ENCODE peak calls at places on chromosomes 7 and 10, in four cellular contexts. One of them, this sample, is unnamed. For H3K4me1 and H3K9me3, the result is how much of the 10 kb centered on the place peaks cover.

GRCh38 chr7:90842430-90842788 is 246.3 kb downstream of the CDK14 start:
- DNase-seq in OCI-LY7: peak
- DNase-seq in A549: no peak
- DNase-seq in GM23248: no peak
- DNase-seq in this sample: no peak

GRCh38 chr10:31099664-31100063 is 68.0 kb upstream of the ZNF438 start:
- DNase-seq in GM23248: no peak
- DNase-seq in OCI-LY7: no peak
- DNase-seq in A549: peak
- DNase-seq in this sample: no peak

GRCh38 chr7:33916357-33917081 is 11.2 kb downstream of the BMPER start:
- DNase-seq in A549: no peak
- DNase-seq in OCI-LY7: no peak
- DNase-seq in GM23248: peak
- DNase-seq in this sample: no peak

GRCh38 chr10:110137142-110137545 is 70.3 kb upstream of the MXI1 start:
- DNase-seq in A549: peak
- DNase-seq in OCI-LY7: peak
- DNase-seq in GM23248: peak
- DNase-seq in this sample: peak

GRCh38 chr7:101363196-101363733 is 590 bp downstream of the COL26A1 start:
- DNase-seq in A549: no peak
- DNase-seq in GM23248: no peak
- DNase-seq in OCI-LY7: no peak
- DNase-seq in this sample: no peak

GRCh38 chr10:131114846-131115245 is 196.7 kb downstream of the TCERG1L start:
- DNase-seq in GM23248: no peak
- DNase-seq in A549: no peak
- DNase-seq in OCI-LY7: no peak
- DNase-seq in this sample: no peak

GRCh38 chr10:51528527-51528926 is 170.9 kb downstream of the CSTF2T start:
- DNase-seq in OCI-LY7: no peak
- DNase-seq in A549: no peak
- DNase-seq in GM23248: no peak
- DNase-seq in this sample: no peak

GRCh38 chr7:82230826-82231581 is 212.6 kb downstream of the CACNA2D1 start:
- DNase-seq in A549: no peak
- DNase-seq in GM23248: no peak
- DNase-seq in OCI-LY7: no peak
- DNase-seq in this sample: no peak

GRCh38 chr7:39845011-39845410 is 105.0 kb upstream of the CDK13 start:
- DNase-seq in OCI-LY7: no peak
- DNase-seq in A549: peak
- DNase-seq in GM23248: peak
- DNase-seq in this sample: no peak

GRCh38 chr10:2188371-2188770 is 451.0 kb upstream of the ADARB2 start:
- DNase-seq in OCI-LY7: no peak
- DNase-seq in A549: no peak
- DNase-seq in GM23248: no peak
- DNase-seq in this sample: no peak

DNA sequence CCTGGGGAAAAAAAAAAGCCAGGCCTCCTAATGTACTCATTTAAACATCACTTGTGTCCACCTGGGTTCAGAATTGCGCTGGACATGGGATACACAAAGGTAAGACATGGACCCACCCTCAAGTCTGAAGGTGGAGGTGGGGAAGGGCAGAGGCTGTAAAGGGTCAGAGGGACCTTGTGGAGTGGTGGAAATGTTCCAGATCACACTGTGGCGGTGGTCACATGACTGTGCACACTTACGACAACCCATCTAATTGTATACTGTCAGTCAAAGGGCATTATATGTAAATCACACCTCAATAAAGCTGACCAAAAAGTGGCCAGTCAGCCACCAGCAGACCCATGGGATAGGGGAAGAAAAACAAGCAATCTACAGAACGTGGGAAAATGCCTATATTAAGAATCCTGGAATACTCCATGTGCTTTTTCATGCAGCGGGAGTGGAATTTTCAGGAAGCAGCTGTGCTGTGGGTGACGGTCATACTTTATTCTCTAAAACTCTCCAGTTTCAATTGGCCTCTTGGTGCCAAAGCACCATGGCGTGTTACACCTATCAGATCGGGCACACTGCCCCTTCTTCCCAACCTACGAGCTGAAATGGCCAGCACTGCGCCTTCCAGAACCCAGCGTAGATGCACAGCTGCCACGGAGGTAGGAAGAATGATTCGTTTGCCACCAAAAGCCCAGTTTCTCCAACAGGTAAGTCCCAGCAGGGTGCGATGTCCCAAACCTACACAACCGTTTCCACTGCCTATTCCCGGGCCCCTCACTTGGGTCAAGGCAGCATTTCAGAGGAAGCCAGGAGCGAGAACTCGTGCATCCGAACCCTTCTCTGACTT is 69.8 kb downstream of the PRKAG2 start:
- DNase-seq in A549: no peak
- DNase-seq in GM23248: no peak
- DNase-seq in OCI-LY7: no peak
- DNase-seq in this sample: no peak
- H3K4me1 ChIP-seq in A549: under half
- H3K4me1 ChIP-seq in GM23248: under half
- H3K4me1 ChIP-seq in OCI-LY7: under half
- H3K4me1 ChIP-seq in this sample: under half

GRCh38 chr7:28038175-28038855 is 142.3 kb downstream of the JAZF1 start:
- DNase-seq in OCI-LY7: no peak
- DNase-seq in A549: no peak
- DNase-seq in GM23248: peak
- DNase-seq in this sample: no peak
- H3K9me3 ChIP-seq in OCI-LY7: under half
- H3K9me3 ChIP-seq in A549: under half
- H3K9me3 ChIP-seq in GM23248: under half
- H3K9me3 ChIP-seq in this sample: under half

GRCh38 chr10:11010582-11010981 is 7.1 kb upstream of the CELF2 start:
- DNase-seq in A549: no peak
- DNase-seq in OCI-LY7: no peak
- DNase-seq in GM23248: no peak
- DNase-seq in this sample: no peak
- H3K4me1 ChIP-seq in A549: under half
- H3K4me1 ChIP-seq in OCI-LY7: under half
- H3K4me1 ChIP-seq in GM23248: under half
- H3K4me1 ChIP-seq in this sample: under half

GRCh38 chr7:157532068-157532467 is 195.3 kb downstream of the DNAJB6 start:
- DNase-seq in GM23248: no peak
- DNase-seq in OCI-LY7: no peak
- DNase-seq in A549: no peak
- DNase-seq in this sample: no peak

GRCh38 chr7:157528785-157529341 is 192.1 kb downstream of the DNAJB6 start:
- DNase-seq in A549: no peak
- DNase-seq in GM23248: no peak
- DNase-seq in OCI-LY7: no peak
- DNase-seq in this sample: no peak

GRCh38 chr7:157527686-157528085 is 190.9 kb downstream of the DNAJB6 start:
- DNase-seq in OCI-LY7: no peak
- DNase-seq in A549: no peak
- DNase-seq in GM23248: no peak
- DNase-seq in this sample: peak

GRCh38 chr7:157527235-157527634 is 190.4 kb downstream of the DNAJB6 start:
- DNase-seq in A549: no peak
- DNase-seq in GM23248: no peak
- DNase-seq in OCI-LY7: no peak
- DNase-seq in this sample: peak

GRCh38 chr7:157529768-157530560 is 193.2 kb downstream of the DNAJB6 start:
- DNase-seq in A549: no peak
- DNase-seq in GM23248: no peak
- DNase-seq in OCI-LY7: no peak
- DNase-seq in this sample: peak
- H3K9me3 ChIP-seq in A549: under half
- H3K9me3 ChIP-seq in GM23248: under half
- H3K9me3 ChIP-seq in OCI-LY7: under half
- H3K9me3 ChIP-seq in this sample: under half

GRCh38 chr10:45454262-45454661 is 80.2 kb downstream of the ALOX5 start:
- DNase-seq in A549: no peak
- DNase-seq in OCI-LY7: no peak
- DNase-seq in GM23248: no peak
- DNase-seq in this sample: no peak
- H3K4me1 ChIP-seq in A549: under half
- H3K4me1 ChIP-seq in OCI-LY7: under half
- H3K4me1 ChIP-seq in GM23248: under half
- H3K4me1 ChIP-seq in this sample: under half

GRCh38 chr7:64037095-64037494 is 8.1 kb upstream of the ZNF727 start:
- DNase-seq in A549: no peak
- DNase-seq in OCI-LY7: no peak
- DNase-seq in GM23248: no peak
- DNase-seq in this sample: no peak
- H3K9me3 ChIP-seq in A549: under half
- H3K9me3 ChIP-seq in OCI-LY7: under half
- H3K9me3 ChIP-seq in GM23248: under half
- H3K9me3 ChIP-seq in this sample: under half

DNA sequence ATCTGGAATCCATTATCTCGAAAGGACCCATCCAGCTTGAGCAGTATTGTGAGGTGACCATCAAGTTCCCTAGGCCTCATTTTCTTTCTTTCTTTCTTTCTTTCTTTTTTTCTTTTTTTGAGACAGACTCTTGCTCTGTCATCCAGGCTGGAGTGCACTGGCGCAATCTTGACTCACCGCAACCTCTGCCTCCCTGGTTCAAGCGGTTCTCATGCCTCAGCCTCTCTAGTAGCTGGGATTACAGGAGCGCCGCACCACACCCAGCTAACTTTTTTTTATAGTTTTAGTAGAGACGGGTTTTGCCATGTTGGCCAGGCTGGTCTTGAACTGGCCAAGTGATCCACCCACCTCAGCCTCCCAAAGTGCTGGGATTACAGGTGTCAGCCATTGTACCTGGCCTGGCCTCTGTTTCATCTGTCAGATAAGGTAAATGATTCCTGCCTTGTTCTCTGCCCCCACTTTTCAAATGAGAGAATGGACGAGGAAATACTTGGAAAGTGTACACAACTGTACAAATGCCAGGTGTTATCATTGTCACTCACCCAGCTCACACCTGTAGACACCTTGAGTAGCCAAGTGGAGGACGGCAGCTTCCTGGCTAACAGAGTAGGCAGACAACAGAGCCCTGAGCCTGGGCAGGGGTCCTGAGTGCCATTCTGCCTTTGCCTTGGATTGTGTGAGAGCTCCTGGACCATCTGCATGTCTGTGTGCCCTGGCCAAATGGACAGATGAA is 54.1 kb downstream of the HK1 start:
- DNase-seq in OCI-LY7: no peak
- DNase-seq in GM23248: peak
- DNase-seq in A549: no peak
- DNase-seq in this sample: no peak
- H3K4me1 ChIP-seq in OCI-LY7: under half
- H3K4me1 ChIP-seq in GM23248: under half
- H3K4me1 ChIP-seq in A549: under half
- H3K4me1 ChIP-seq in this sample: under half

DNA sequence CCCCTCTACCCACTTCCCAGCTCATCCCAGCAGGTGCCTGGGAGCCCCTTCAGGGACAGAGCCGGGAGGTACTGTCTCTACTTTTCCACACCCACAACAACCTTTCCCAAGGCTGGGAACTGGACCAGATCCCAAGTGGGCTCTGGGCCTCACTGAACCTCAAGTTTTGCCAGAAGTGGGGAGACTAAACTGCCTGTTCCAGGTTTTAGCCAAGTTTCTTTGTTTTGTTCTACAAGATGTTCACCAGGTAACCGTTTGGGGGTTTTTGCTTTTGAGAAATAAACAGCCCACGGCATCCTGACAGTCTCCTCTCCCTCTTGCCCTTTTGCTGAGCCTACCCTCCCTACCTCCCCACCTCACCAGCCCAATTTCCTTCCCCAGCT is 10.6 kb upstream of the EMX2 start:
- DNase-seq in OCI-LY7: no peak
- DNase-seq in A549: no peak
- DNase-seq in GM23248: no peak
- DNase-seq in this sample: no peak
- H3K9me3 ChIP-seq in OCI-LY7: under half
- H3K9me3 ChIP-seq in A549: under half
- H3K9me3 ChIP-seq in GM23248: under half
- H3K9me3 ChIP-seq in this sample: under half

GRCh38 chr7:151011097-151011409 is 13.2 kb downstream of the ATG9B start:
- DNase-seq in A549: no peak
- DNase-seq in OCI-LY7: no peak
- DNase-seq in GM23248: no peak
- DNase-seq in this sample: no peak

GRCh38 chr7:151013728-151014497 is 10.4 kb downstream of the ATG9B start:
- DNase-seq in GM23248: peak
- DNase-seq in OCI-LY7: no peak
- DNase-seq in A549: no peak
- DNase-seq in this sample: no peak

GRCh38 chr7:151012031-151012692 is 12.1 kb downstream of the ATG9B start:
- DNase-seq in A549: no peak
- DNase-seq in GM23248: no peak
- DNase-seq in OCI-LY7: no peak
- DNase-seq in this sample: no peak

GRCh38 chr7:151013356-151013727 is 11.0 kb downstream of the ATG9B start:
- DNase-seq in GM23248: no peak
- DNase-seq in OCI-LY7: no peak
- DNase-seq in A549: no peak
- DNase-seq in this sample: no peak

DNA sequence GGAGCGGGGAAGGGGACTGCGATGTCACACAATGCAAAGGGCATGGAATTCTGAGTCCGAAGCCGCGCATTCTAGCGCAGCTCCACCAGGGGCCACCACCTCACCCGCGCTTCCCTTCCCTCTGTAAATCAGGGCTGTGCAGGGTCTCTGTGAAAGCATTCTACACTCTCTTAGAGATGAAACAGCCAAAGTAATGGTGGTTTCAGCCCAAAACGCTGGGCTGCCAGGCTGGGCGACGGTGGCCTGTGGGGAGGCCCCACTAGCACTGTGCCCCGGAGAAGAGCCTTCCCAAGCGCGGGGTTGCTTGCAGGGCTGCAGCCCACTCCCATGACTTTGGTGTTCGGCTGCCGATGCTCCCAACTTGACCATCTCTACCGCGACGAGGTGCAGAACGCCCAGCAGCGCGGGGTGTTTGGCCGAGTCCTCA is 11.4 kb downstream of the ATG9B start:
- DNase-seq in OCI-LY7: no peak
- DNase-seq in GM23248: peak
- DNase-seq in A549: peak
- DNase-seq in this sample: peak
- H3K4me1 ChIP-seq in OCI-LY7: under half
- H3K4me1 ChIP-seq in GM23248: under half
- H3K4me1 ChIP-seq in A549: under half
- H3K4me1 ChIP-seq in this sample: under half

DNA sequence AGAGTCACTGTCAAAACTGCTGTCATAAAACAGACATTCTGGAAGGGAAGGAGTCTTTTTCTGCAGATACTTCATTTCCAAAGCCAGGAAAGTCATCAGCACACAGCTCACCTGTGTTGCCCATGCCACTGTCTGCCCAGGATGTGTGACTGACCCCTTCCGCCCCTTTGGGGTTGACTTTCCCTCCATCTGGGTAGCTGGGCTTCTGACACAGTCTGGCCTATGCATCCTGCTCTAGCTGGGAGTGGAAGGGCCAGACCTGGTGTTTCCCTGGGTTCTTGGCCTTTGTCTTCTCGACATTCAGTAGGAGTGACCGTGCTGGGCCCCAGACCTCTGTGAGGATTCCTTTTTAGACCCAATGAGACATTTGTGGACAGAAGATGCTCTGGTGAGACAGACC is 378.9 kb upstream of the NUPR2 start:
- DNase-seq in A549: no peak
- DNase-seq in OCI-LY7: no peak
- DNase-seq in GM23248: no peak
- DNase-seq in this sample: no peak
- H3K9me3 ChIP-seq in A549: under half
- H3K9me3 ChIP-seq in OCI-LY7: under half
- H3K9me3 ChIP-seq in GM23248: under half
- H3K9me3 ChIP-seq in this sample: under half

This sample was measured in HAP-1.